ENCODE peak calls at places on chromosomes 5 and 9, in eight cellular contexts. One of them, this sample, is unnamed.
A peak's percentile ranks its signal among the peaks of the same experiment; 100 is the strongest.

GRCh38 chr5:116614603-116614920 is 39.9 kb upstream of the SEMA6A start:
- DNase-seq in HCT116: no peak
- DNase-seq in GM12891: no peak
- DNase-seq in GM12892: no peak
- DNase-seq in upper lobe of left lung: no peak
- DNase-seq in stomach: no peak
- DNase-seq in esophagus squamous epithelium: no peak
- DNase-seq in IMR-90: no peak
- DNase-seq in this sample: no peak

GRCh38 chr5:98770158-98770910 is 3.1 kb upstream of the RGMB start:
- DNase-seq in stomach: peak; percentile 54
- DNase-seq in GM12892: no peak
- DNase-seq in IMR-90: peak; percentile 66
- DNase-seq in upper lobe of left lung: peak; percentile 49
- DNase-seq in esophagus squamous epithelium: no peak
- DNase-seq in GM12891: peak; percentile 20
- DNase-seq in HCT116: no peak
- DNase-seq in this sample: peak; percentile 76

GRCh38 chr5:160799160-160799559 is 52.9 kb downstream of the ATP10B start:
- DNase-seq in GM12891: no peak
- DNase-seq in HCT116: no peak
- DNase-seq in GM12892: no peak
- DNase-seq in esophagus squamous epithelium: no peak
- DNase-seq in IMR-90: no peak
- DNase-seq in stomach: no peak
- DNase-seq in upper lobe of left lung: peak; percentile 36
- DNase-seq in this sample: no peak

GRCh38 chr5:178817506-178817905 is 42.2 kb upstream of the ZNF354B start:
- DNase-seq in upper lobe of left lung: no peak
- DNase-seq in GM12892: no peak
- DNase-seq in stomach: no peak
- DNase-seq in IMR-90: no peak
- DNase-seq in HCT116: no peak
- DNase-seq in GM12891: no peak
- DNase-seq in esophagus squamous epithelium: no peak
- DNase-seq in this sample: no peak

GRCh38 chr9:14219865-14220655 is 93.9 kb downstream of the NFIB start:
- DNase-seq in GM12892: no peak
- DNase-seq in IMR-90: no peak
- DNase-seq in HCT116: no peak
- DNase-seq in esophagus squamous epithelium: no peak
- DNase-seq in GM12891: no peak
- DNase-seq in upper lobe of left lung: no peak
- DNase-seq in stomach: no peak
- DNase-seq in this sample: no peak

GRCh38 chr5:35954175-35954574 is 15.8 kb upstream of the CAPSL start:
- DNase-seq in GM12891: no peak
- DNase-seq in esophagus squamous epithelium: no peak
- DNase-seq in upper lobe of left lung: no peak
- DNase-seq in GM12892: no peak
- DNase-seq in HCT116: no peak
- DNase-seq in IMR-90: no peak
- DNase-seq in stomach: no peak
- DNase-seq in this sample: no peak

GRCh38 chr5:76622973-76623596 is at the start of gene F2RL2:
- DNase-seq in GM12891: no peak
- DNase-seq in esophagus squamous epithelium: no peak
- DNase-seq in stomach: no peak
- DNase-seq in GM12892: no peak
- DNase-seq in HCT116: no peak
- DNase-seq in upper lobe of left lung: no peak
- DNase-seq in IMR-90: peak; percentile 93
- DNase-seq in this sample: no peak

GRCh38 chr9:134474058-134474370 is 147.8 kb downstream of the RXRA start:
- DNase-seq in esophagus squamous epithelium: no peak
- DNase-seq in IMR-90: peak; percentile 54
- DNase-seq in stomach: no peak
- DNase-seq in GM12892: no peak
- DNase-seq in upper lobe of left lung: no peak
- DNase-seq in GM12891: no peak
- DNase-seq in HCT116: no peak
- DNase-seq in this sample: no peak

GRCh38 chr5:133461796-133462516 is 150.4 kb downstream of the FSTL4 start:
- DNase-seq in IMR-90: no peak
- DNase-seq in GM12891: no peak
- DNase-seq in upper lobe of left lung: peak; percentile 28
- DNase-seq in esophagus squamous epithelium: no peak
- DNase-seq in stomach: no peak
- DNase-seq in HCT116: no peak
- DNase-seq in GM12892: no peak
- DNase-seq in this sample: no peak

GRCh38 chr5:50300878-50301277 is 140.2 kb downstream of the EMB start:
- DNase-seq in stomach: no peak
- DNase-seq in IMR-90: no peak
- DNase-seq in GM12891: no peak
- DNase-seq in GM12892: no peak
- DNase-seq in HCT116: peak; percentile 27
- DNase-seq in upper lobe of left lung: no peak
- DNase-seq in esophagus squamous epithelium: no peak
- DNase-seq in this sample: no peak

GRCh38 chr9:85009251-85009650 is 339.7 kb downstream of the NTRK2 start:
- DNase-seq in stomach: no peak
- DNase-seq in IMR-90: no peak
- DNase-seq in GM12892: no peak
- DNase-seq in GM12891: no peak
- DNase-seq in HCT116: no peak
- DNase-seq in esophagus squamous epithelium: no peak
- DNase-seq in upper lobe of left lung: no peak
- DNase-seq in this sample: no peak

GRCh38 chr9:100670719-100671118 is 92.8 kb downstream of the CAVIN4 start:
- DNase-seq in IMR-90: no peak
- DNase-seq in GM12892: no peak
- DNase-seq in GM12891: no peak
- DNase-seq in stomach: no peak
- DNase-seq in upper lobe of left lung: no peak
- DNase-seq in HCT116: no peak
- DNase-seq in esophagus squamous epithelium: no peak
- DNase-seq in this sample: no peak

GRCh38 chr9:111038336-111039202 is at the start of gene LPAR1:
- DNase-seq in GM12891: no peak
- DNase-seq in upper lobe of left lung: peak; percentile 27
- DNase-seq in esophagus squamous epithelium: no peak
- DNase-seq in IMR-90: peak; percentile 78
- DNase-seq in HCT116: peak; percentile 24
- DNase-seq in stomach: peak; percentile 37
- DNase-seq in GM12892: peak; percentile 7
- DNase-seq in this sample: peak; percentile 88

GRCh38 chr5:62284946-62285891 is 20.8 kb upstream of the KIF2A start:
- DNase-seq in GM12891: no peak
- DNase-seq in GM12892: no peak
- DNase-seq in upper lobe of left lung: no peak
- DNase-seq in IMR-90: no peak
- DNase-seq in esophagus squamous epithelium: no peak
- DNase-seq in HCT116: no peak
- DNase-seq in stomach: no peak
- DNase-seq in this sample: no peak

GRCh38 chr9:26955222-26955903 is 849 bp upstream of the IFT74 start:
- DNase-seq in GM12891: no peak
- DNase-seq in stomach: no peak
- DNase-seq in esophagus squamous epithelium: no peak
- DNase-seq in upper lobe of left lung: no peak
- DNase-seq in GM12892: no peak
- DNase-seq in HCT116: no peak
- DNase-seq in IMR-90: no peak
- DNase-seq in this sample: no peak

GRCh38 chr5:159199225-159199624 is 10.1 kb downstream of the RNF145 start:
- DNase-seq in esophagus squamous epithelium: no peak
- DNase-seq in IMR-90: no peak
- DNase-seq in stomach: no peak
- DNase-seq in GM12892: no peak
- DNase-seq in upper lobe of left lung: no peak
- DNase-seq in HCT116: no peak
- DNase-seq in GM12891: no peak
- DNase-seq in this sample: no peak

GRCh38 chr5:91280062-91280941 is 102.8 kb downstream of the ARRDC3 start:
- DNase-seq in IMR-90: peak; percentile 99
- DNase-seq in esophagus squamous epithelium: peak; percentile 27
- DNase-seq in upper lobe of left lung: peak; percentile 95
- DNase-seq in GM12891: peak; percentile 69
- DNase-seq in stomach: peak; percentile 92
- DNase-seq in HCT116: peak; percentile 92
- DNase-seq in GM12892: peak; percentile 73
- DNase-seq in this sample: peak; percentile 95
- TF ChIP-seq POLR2A in IMR-90: peak; percentile 94
- TF ChIP-seq POLR2A in esophagus squamous epithelium: no peak
- TF ChIP-seq POLR2A in upper lobe of left lung: peak; percentile 32
- TF ChIP-seq POLR2A in GM12891: peak; percentile 58
- TF ChIP-seq POLR2A in stomach: peak; percentile 23
- TF ChIP-seq POLR2A in HCT116: no peak
- TF ChIP-seq POLR2A in GM12892: peak; percentile 73
- TF ChIP-seq POLR2A in this sample: peak; percentile 37

DNA sequence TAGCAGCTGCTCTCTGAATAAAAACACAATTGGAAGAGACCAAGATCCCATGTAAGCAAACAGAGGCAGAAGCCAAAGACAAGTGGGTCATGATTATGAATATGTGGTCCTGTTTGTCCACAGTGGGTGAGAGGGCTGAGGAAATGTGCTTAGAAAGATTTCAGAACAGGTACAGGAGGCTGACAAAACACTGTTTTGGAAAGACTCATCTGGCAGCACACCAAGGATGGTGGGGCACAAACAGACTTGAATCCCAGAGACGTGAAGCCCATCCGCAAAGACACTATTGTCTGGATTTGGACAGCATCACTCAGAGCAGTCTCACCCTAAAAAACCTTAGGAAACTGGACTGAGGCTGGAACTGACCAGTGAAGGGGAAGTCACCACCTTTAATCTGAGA is 85.0 kb downstream of the ADRB2 start:
- DNase-seq in GM12891: no peak
- DNase-seq in GM12892: no peak
- DNase-seq in upper lobe of left lung: no peak
- DNase-seq in HCT116: no peak
- DNase-seq in stomach: no peak
- DNase-seq in esophagus squamous epithelium: no peak
- DNase-seq in IMR-90: no peak
- DNase-seq in this sample: no peak
- TF ChIP-seq POLR2A in GM12891: no peak
- TF ChIP-seq POLR2A in GM12892: no peak
- TF ChIP-seq POLR2A in upper lobe of left lung: no peak
- TF ChIP-seq POLR2A in HCT116: no peak
- TF ChIP-seq POLR2A in stomach: no peak
- TF ChIP-seq POLR2A in esophagus squamous epithelium: no peak
- TF ChIP-seq POLR2A in IMR-90: no peak
- TF ChIP-seq POLR2A in this sample: no peak

GRCh38 chr5:172760933-172761332 is 10.1 kb downstream of the DUSP1 start:
- DNase-seq in IMR-90: no peak
- DNase-seq in upper lobe of left lung: no peak
- DNase-seq in GM12892: no peak
- DNase-seq in HCT116: no peak
- DNase-seq in GM12891: no peak
- DNase-seq in stomach: no peak
- DNase-seq in esophagus squamous epithelium: no peak
- DNase-seq in this sample: peak; percentile 47
- TF ChIP-seq POLR2A in IMR-90: no peak
- TF ChIP-seq POLR2A in upper lobe of left lung: no peak
- TF ChIP-seq POLR2A in GM12892: no peak
- TF ChIP-seq POLR2A in HCT116: no peak
- TF ChIP-seq POLR2A in GM12891: no peak
- TF ChIP-seq POLR2A in stomach: no peak
- TF ChIP-seq POLR2A in esophagus squamous epithelium: no peak
- TF ChIP-seq POLR2A in this sample: no peak

DNA sequence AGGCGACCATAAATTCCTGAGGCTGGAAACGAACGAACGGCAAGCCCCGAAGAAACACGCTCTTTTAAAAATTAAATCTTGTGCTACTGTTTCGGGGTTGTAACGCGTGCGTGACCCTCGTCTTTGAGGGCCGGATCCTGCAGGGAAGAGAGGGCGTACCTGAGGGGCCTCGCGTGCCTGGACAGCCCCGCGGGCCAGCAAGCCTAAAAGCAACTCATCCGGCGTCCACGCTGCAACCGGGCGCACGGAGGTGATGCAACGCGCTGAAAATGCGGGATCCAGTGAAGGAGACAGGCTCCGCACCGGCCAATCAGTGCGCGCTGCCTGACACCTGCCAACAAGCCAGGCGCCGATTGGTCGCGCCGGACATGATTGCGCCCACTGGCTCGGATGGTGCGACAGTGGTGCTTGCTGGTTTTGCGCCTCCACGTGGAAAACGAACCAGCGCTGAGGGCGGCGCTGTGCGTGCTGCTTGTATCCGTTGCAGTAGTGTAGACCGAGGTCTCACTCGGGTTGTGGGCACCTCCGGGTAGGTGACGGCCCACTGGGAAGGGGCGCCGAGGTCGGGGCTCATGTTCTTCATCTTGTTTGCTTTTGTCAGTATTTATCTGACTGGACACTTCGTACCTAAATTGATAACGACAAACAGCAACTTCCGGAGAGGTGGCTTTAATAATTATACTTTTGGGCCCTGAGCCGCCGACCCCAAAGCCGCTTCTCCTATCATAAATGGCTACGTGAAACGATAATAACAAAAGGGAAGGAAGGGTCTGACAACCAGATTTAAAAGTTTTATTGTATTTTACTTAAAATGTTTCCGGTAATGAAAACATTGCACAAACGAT is at the start of gene IARS1:
- DNase-seq in GM12891: peak; percentile 81
- DNase-seq in GM12892: peak; percentile 82
- DNase-seq in upper lobe of left lung: peak; percentile 98
- DNase-seq in IMR-90: peak; percentile 98
- DNase-seq in stomach: peak; percentile 99
- DNase-seq in esophagus squamous epithelium: peak; percentile 82
- DNase-seq in HCT116: peak; percentile 95
- DNase-seq in this sample: peak; percentile 99
- TF ChIP-seq POLR2A in GM12891: peak; percentile 96
- TF ChIP-seq POLR2A in GM12892: peak; percentile 95
- TF ChIP-seq POLR2A in upper lobe of left lung: no peak
- TF ChIP-seq POLR2A in IMR-90: peak; percentile 83
- TF ChIP-seq POLR2A in stomach: peak; percentile 14
- TF ChIP-seq POLR2A in esophagus squamous epithelium: peak; percentile 46
- TF ChIP-seq POLR2A in HCT116: peak; percentile 93
- TF ChIP-seq POLR2A in this sample: peak; percentile 33

DNA sequence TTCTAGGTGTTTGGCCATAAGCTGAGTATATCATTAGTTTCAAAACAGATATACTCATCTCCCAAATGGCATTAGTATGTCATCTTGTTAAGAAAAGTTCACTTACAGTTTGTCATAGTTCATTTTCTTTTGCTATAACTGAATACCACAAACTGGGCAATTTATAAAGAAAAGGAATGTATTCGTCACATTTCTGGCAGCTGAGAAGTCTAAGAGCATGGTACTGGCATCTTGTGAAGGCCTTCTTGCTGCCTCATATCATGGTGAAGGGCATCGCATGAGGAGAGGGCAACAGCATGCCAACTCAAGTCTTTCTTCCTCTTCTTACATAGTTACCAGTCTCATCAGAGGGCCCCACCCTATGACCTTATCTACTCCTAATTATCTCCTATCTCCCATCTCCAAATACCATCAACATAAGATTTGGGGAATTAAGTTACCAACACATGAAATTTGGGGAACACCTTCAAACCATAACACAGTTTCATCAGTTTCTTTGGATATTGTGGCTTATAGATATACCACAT is 20.4 kb upstream of the ITGA1 start:
- DNase-seq in IMR-90: no peak
- DNase-seq in HCT116: no peak
- DNase-seq in upper lobe of left lung: no peak
- DNase-seq in stomach: no peak
- DNase-seq in GM12891: no peak
- DNase-seq in esophagus squamous epithelium: no peak
- DNase-seq in GM12892: no peak
- DNase-seq in this sample: no peak
- TF ChIP-seq POLR2A in IMR-90: no peak
- TF ChIP-seq POLR2A in HCT116: no peak
- TF ChIP-seq POLR2A in upper lobe of left lung: no peak
- TF ChIP-seq POLR2A in stomach: no peak
- TF ChIP-seq POLR2A in GM12891: no peak
- TF ChIP-seq POLR2A in esophagus squamous epithelium: no peak
- TF ChIP-seq POLR2A in GM12892: no peak
- TF ChIP-seq POLR2A in this sample: no peak

This sample was measured in suprapubic skin.